ENCODE peak calls at places on chromosome 6, in five cellular contexts. I is ascending aorta, Y is psoas muscle, F is esophagus squamous epithelium, C is hepatocyte. U is an unnamed sample.

GRCh38 chr6:113082691-113083090 is 735.6 kb downstream of the RFPL4B start:
- DNase-seq in Y (no peak), F (no peak), C (no peak), I (no peak), U (no peak)

GRCh38 chr6:37630281-37630799 is 67.3 kb downstream of the MDGA1 start:
- DNase-seq in C (peak; percentile 45), I (no peak), F (no peak), Y (no peak), U (no peak)

GRCh38 chr6:10343320-10343719 is 71.6 kb downstream of the TFAP2A start:
- DNase-seq in C (no peak), F (no peak), Y (no peak), I (no peak), U (no peak)

GRCh38 chr6:163405412-163406309 is 8.9 kb upstream of the QKI start:
- DNase-seq in Y (peak; percentile 83), F (no peak), C (peak; percentile 30), I (peak; percentile 81), U (no peak)

GRCh38 chr6:4800662-4801061 is 24.5 kb downstream of the CDYL start:
- DNase-seq in I (no peak), Y (no peak), C (no peak), F (no peak), U (no peak)

GRCh38 chr6:137089305-137089704 is 44.5 kb upstream of the IL20RA start:
- DNase-seq in C (no peak), I (no peak), Y (no peak), F (no peak), U (no peak)

GRCh38 chr6:113813207-113813606 is 43.9 kb upstream of the MARCKS start:
- DNase-seq in I (no peak), C (no peak), Y (no peak), F (no peak), U (no peak)

GRCh38 chr6:85364354-85364753 is 85.5 kb upstream of the NT5E start:
- DNase-seq in F (no peak), Y (no peak), C (peak; percentile 18), I (no peak), U (no peak)

GRCh38 chr6:20569000-20569610 is 34.8 kb downstream of the CDKAL1 start:
- DNase-seq in F (no peak), C (no peak), I (no peak), Y (no peak), U (no peak)

GRCh38 chr6:46948699-46949098 is 27.0 kb upstream of the ADGRF5 start:
- DNase-seq in Y (no peak), F (no peak), C (no peak), I (no peak), U (no peak)

GRCh38 chr6:134031696-134032255 is 20.6 kb downstream of the SLC2A12 start:
- DNase-seq in F (no peak), Y (no peak), C (no peak), I (no peak), U (no peak)
- TF ChIP-seq CTCF in F (no peak), Y (no peak), C (no peak), I (no peak), U (no peak)

GRCh38 chr6:128152551-128152950 is 251.7 kb upstream of the THEMIS start:
- DNase-seq in C (no peak), I (no peak), Y (no peak), F (no peak), U (no peak)
- H3K4me3 ChIP-seq in C (no peak overlapping the region), I (no peak overlapping the region), Y (no peak overlapping the region), F (no peak overlapping the region), U (no peak overlapping the region)

DNA sequence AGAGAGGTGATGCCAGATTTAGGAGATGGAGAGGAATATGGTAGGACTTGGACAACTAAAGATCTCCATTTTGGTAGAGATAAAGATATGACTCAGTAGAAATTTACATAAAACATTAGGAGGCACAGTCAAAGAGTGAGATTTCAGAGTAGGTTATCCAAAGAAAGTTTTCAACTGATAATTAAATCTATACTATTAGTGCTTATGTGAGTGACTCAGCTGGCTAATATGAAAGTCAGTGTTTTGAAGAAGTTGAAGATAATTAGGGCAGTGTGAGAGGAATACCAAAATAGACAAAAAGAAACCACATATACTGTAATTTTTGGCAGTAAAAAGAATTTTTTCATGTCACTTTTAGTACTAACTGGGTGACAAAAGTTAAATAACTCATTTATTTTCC is 712.8 kb upstream of the HS3ST5 start:
- DNase-seq in F (no peak), Y (no peak), C (no peak), I (no peak), U (no peak)
- H3K27ac ChIP-seq in F (no peak overlapping the region), Y (no peak overlapping the region), C (no peak overlapping the region), I (no peak overlapping the region), U (no peak overlapping the region)

GRCh38 chr6:111604259-111605099 is 1.2 kb downstream of the TRAF3IP2 start:
- DNase-seq in I (peak; percentile 92), F (no peak), C (peak; percentile 51), Y (peak; percentile 91), U (no peak)
- TF ChIP-seq CTCF in I (no peak), F (no peak), C (no peak), Y (no peak), U (no peak)

GRCh38 chr6:43926644-43927524 is 156.9 kb downstream of the VEGFA start:
- DNase-seq in C (peak; percentile 92), I (no peak), Y (no peak), F (no peak), U (no peak)

GRCh38 chr6:43921548-43922422 is 151.8 kb downstream of the VEGFA start:
- DNase-seq in Y (no peak), F (no peak), C (no peak), I (no peak), U (no peak)

GRCh38 chr6:43922423-43923375 is 152.7 kb downstream of the VEGFA start:
- DNase-seq in F (no peak), C (no peak), Y (no peak), I (no peak), U (no peak)

GRCh38 chr6:43923376-43924221 is 153.6 kb downstream of the VEGFA start:
- DNase-seq in I (no peak), Y (no peak), F (no peak), C (no peak), U (no peak)

DNA sequence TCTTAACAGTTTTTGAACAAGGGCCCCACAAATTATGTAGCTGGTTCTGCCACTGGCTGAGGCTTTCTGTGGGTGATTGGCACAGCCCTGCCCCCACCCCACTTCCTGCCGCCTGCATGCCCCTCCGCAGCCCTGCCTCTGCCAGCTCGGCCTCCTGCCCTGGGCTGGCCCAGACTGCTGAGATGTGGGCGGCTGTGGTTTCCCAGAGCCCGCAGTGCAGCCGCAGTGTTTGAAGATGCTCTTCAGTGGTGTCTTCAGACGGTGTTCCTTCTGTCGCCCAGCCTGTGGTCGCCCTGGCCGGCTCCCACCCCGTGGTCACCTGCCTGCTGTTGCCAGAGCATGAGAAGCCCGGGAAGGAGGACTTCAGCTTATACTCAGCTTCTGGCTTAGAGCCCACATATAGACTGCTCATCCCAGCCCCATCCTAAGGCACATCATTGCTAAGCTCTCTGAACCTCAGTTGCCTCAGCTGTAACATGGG is 154.3 kb downstream of the VEGFA start:
- DNase-seq in F (no peak), Y (no peak), C (no peak), I (no peak), U (no peak)
- H3K4me3 ChIP-seq in F (no peak overlapping the region), Y (no peak overlapping the region), C (no peak overlapping the region), I (no peak overlapping the region), U (no peak overlapping the region)

DNA sequence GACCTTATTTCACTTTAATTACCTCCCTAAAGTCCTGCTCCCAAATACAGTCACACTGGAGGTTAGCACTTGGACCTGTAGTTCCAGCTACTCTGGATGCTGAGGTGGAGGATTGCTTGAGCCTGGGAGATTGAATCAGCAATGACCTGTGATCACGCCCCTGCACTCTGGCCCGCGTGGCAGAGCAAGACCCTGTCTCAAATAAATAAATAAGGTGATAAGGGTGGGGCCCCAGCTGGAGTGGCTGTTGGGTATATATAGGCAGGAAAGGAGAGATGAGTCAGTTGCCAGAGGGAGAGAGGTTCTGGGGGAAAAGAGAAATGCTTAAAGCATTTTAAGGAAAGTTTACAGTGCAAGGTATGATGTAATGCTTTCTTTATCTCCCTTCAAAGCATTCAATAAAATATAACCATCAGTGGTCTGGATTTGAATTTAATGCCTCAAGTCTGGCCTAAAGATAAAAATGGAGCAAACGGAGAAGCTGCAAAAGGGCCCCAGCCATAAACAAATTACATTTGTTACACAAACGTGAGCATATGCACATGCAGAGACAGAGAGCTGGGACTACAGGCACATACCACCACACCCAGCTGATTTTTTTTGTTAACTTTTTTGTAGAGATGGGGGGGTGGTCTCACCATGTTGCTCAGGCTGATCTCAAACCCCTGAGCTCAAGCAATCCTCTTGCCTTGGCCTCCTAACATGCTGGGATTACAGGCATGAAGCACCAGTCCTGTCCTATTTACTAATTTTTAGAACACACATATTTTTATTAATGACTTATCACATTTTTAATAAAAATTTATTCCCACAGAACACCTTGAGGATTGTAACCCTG is 6.1 kb upstream of the PM20D2 start:
- DNase-seq in F (no peak), C (peak; percentile 34), I (no peak), Y (no peak), U (no peak)
- H3K27ac ChIP-seq in F (no peak overlapping the region), C (peak overlapping the region; percentile 60), I (no peak overlapping the region), Y (no peak overlapping the region), U (no peak overlapping the region)

GRCh38 chr6:63813531-63813930 is 177.9 kb downstream of the PHF3 start:
- DNase-seq in F (no peak), Y (no peak), I (no peak), C (no peak), U (no peak)
- TF ChIP-seq CTCF in F (no peak), Y (no peak), I (no peak), C (no peak), U (no peak)

GRCh38 chr6:52598824-52599190 is 21.9 kb upstream of the TRAM2 start:
- DNase-seq in C (no peak), Y (no peak), I (no peak), F (no peak), U (no peak)
- H3K4me3 ChIP-seq in C (no peak overlapping the region), Y (no peak overlapping the region), I (no peak overlapping the region), F (no peak overlapping the region), U (no peak overlapping the region)

GRCh38 chr6:159427335-159427734 is 258.1 kb downstream of the FNDC1 start:
- DNase-seq in I (no peak), Y (no peak), F (no peak), C (no peak), U (no peak)

GRCh38 chr6:159431750-159432149 is 261.3 kb downstream of the SOD2 start:
- DNase-seq in Y (no peak), I (no peak), C (no peak), F (no peak), U (no peak)

GRCh38 chr6:159433550-159433949 is 259.5 kb downstream of the SOD2 start:
- DNase-seq in I (no peak), C (no peak), F (no peak), Y (no peak), U (no peak)

GRCh38 chr6:159434410-159434809 is 258.6 kb downstream of the SOD2 start:
- DNase-seq in Y (no peak), I (no peak), F (no peak), C (no peak), U (no peak)

GRCh38 chr6:159429427-159429826 is 260.2 kb downstream of the FNDC1 start:
- DNase-seq in Y (no peak), I (no peak), F (no peak), C (no peak), U (no peak)
- H3K27ac ChIP-seq in Y (no peak overlapping the region), I (no peak overlapping the region), F (no peak overlapping the region), C (no peak overlapping the region), U (no peak overlapping the region)